ENCODE peak calls at places on chromosomes 13 and 19, in seven cellular contexts. A, V, L, R, S, P and Y are unnamed samples.

GRCh38 chr19:32800757-32801156 is 68.8 kb downstream of the SLC7A9 start:
- DNase-seq in V (no peak), S (no peak), A (no peak), L (no peak), P (no peak), R (no peak), Y (no peak)

GRCh38 chr13:60261432-60262351 is 98.0 kb upstream of the DIAPH3 start:
- DNase-seq in V (no peak), R (no peak), A (no peak), P (no peak), L (no peak), S (no peak), Y (no peak)

GRCh38 chr19:36051637-36052036 is 2.4 kb downstream of the THAP8 start:
- DNase-seq in R (no peak), V (no peak), P (no peak), S (no peak), A (no peak), L (no peak), Y (no peak)

GRCh38 chr13:50379584-50379983 is 364.3 kb downstream of the KCNRG start:
- DNase-seq in P (no peak), S (peak; percentile 30), V (no peak), A (no peak), R (no peak), L (no peak), Y (no peak)

GRCh38 chr19:33665776-33666175 is 44.0 kb downstream of the CHST8 start:
- DNase-seq in R (no peak), S (no peak), V (no peak), A (no peak), P (no peak), L (no peak), Y (no peak)

GRCh38 chr13:41401371-41401770 is 56.0 kb upstream of the RGCC start:
- DNase-seq in A (no peak), L (no peak), S (no peak), V (no peak), R (no peak), P (no peak), Y (no peak)

GRCh38 chr13:44989941-44990340 is 603 bp downstream of the GPALPP1 start:
- DNase-seq in P (no peak), A (no peak), R (no peak), L (no peak), S (peak; percentile 15), V (no peak), Y (peak; percentile 31)

GRCh38 chr13:108924154-108924940 is 294.9 kb downstream of the MYO16 start:
- DNase-seq in L (no peak), S (peak; percentile 45), V (no peak), R (no peak), P (no peak), A (no peak), Y (no peak)

GRCh38 chr19:49335784-49336481 is 727 bp downstream of the CD37 start:
- DNase-seq in V (peak; percentile 16), A (no peak), P (no peak), S (no peak), L (no peak), R (no peak), Y (peak; percentile 79)

GRCh38 chr19:7570761-7571160 is 24.9 kb upstream of the CAMSAP3 start:
- DNase-seq in A (no peak), S (no peak), V (no peak), R (no peak), P (no peak), L (no peak), Y (no peak)

GRCh38 chr19:55306712-55307111 is 18.4 kb downstream of the TMEM150B start:
- DNase-seq in R (no peak), P (no peak), S (no peak), V (no peak), A (no peak), L (no peak), Y (no peak)

DNA sequence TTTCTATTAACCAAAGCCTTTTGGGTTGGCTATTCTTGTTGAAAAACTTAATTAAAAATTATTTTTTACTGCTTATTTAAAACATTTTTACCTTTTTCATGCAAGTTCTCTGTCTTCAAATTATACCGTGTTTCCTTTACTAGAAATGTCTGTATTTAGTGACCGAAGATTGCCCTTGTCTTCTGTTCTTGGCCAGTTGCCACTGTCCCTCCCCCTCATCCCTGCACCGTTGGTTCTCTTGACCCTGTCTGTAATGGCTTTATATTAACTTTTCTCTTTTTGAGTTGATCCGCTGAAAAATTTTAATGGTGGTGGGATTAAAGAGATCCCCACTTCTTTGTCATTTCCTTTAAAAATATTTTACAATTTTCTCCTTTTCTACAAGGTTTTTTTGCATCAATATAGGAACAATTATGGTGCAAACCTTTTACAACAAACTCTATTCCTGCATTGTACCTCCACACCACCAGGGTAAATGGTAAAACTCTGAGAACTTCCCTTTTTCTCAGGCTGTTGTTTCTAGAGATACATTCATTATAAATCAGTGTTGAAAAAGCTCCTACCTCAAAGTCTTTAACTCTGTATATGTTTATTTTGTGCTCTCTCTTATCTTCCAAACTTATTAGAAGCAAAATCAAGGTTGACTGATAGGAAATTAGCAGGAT is 12.9 kb upstream of the RNF113B start:
- DNase-seq in S (no peak), P (peak; percentile 27), V (no peak), L (no peak), A (no peak), R (no peak), Y (no peak)
- TF ChIP-seq CTCF in S (no peak), P (no peak), V (peak; percentile 22), L (no peak), A (no peak), R (no peak), Y (no peak)

GRCh38 chr13:35789335-35790166 is 313.1 kb upstream of the MAB21L1 start:
- DNase-seq in R (no peak), A (no peak), L (no peak), P (no peak), V (no peak), S (peak; percentile 67), Y (peak; percentile 21)
- TF ChIP-seq CTCF in R (no peak), A (peak; percentile 51), L (no peak), P (peak; percentile 74), V (peak; percentile 47), S (peak; percentile 52), Y (peak; percentile 32)

GRCh38 chr13:82817133-82817532 is 1065.1 kb downstream of the SLITRK1 start:
- DNase-seq in A (no peak), P (no peak), L (no peak), V (no peak), R (no peak), S (no peak), Y (no peak)
- TF ChIP-seq CTCF in A (no peak), P (no peak), L (no peak), V (no peak), R (no peak), S (no peak), Y (no peak)

GRCh38 chr19:1591421-1592022 is 1.1 kb downstream of the MBD3 start:
- DNase-seq in R (no peak), V (no peak), P (no peak), S (peak; percentile 38), A (peak; percentile 28), L (no peak), Y (no peak)

GRCh38 chr19:1587872-1588271 is 4.8 kb downstream of the MBD3 start:
- DNase-seq in L (no peak), A (no peak), S (peak; percentile 36), P (no peak), R (no peak), V (no peak), Y (no peak)

GRCh38 chr19:1590641-1591397 is 1.8 kb downstream of the MBD3 start:
- DNase-seq in S (peak; percentile 57), A (peak; percentile 43), P (no peak), V (no peak), L (no peak), R (no peak), Y (peak; percentile 76)

GRCh38 chr19:1592023-1592754 is 476 bp downstream of the MBD3 start:
- DNase-seq in A (peak; percentile 94), R (peak; percentile 42), V (peak; percentile 88), L (peak; percentile 78), P (peak; percentile 90), S (peak; percentile 96), Y (peak; percentile 97)

GRCh38 chr19:1592755-1593628 is at the start of gene MBD3:
- DNase-seq in L (peak; percentile 88), A (peak; percentile 92), V (peak; percentile 95), S (peak; percentile 98), P (peak; percentile 94), R (peak; percentile 70), Y (peak; percentile 98)
- TF ChIP-seq CTCF in L (no peak), A (no peak), V (peak; percentile 55), S (no peak), P (no peak), R (no peak), Y (no peak)

GRCh38 chr19:3178377-3178972 is at the start of gene S1PR4:
- DNase-seq in S (no peak), P (no peak), A (peak; percentile 81), L (no peak), R (no peak), V (no peak), Y (peak; percentile 83)
- TF ChIP-seq CTCF in S (no peak), P (no peak), A (peak; percentile 22), L (no peak), R (no peak), V (no peak), Y (peak; percentile 14)

GRCh38 chr13:63999614-64000013 is 2584.0 kb upstream of the PCDH20 start:
- DNase-seq in A (no peak), S (no peak), V (no peak), R (no peak), P (no peak), L (no peak), Y (no peak)
- TF ChIP-seq CTCF in A (no peak), S (no peak), V (no peak), R (no peak), P (no peak), L (no peak), Y (no peak)